ENCODE peak calls at places on chromosomes 4 and X, in four cellular contexts. C is HS-27A, M is OCI-LY7, G is body of pancreas. A is an unnamed sample.

GRCh38 chrX:150696836-150697235 is 3.6 kb downstream of the MTMR1 start:
- DNase-seq in C (no peak), M (peak; percentile 68), G (no peak), A (no peak)

GRCh38 chr4:127606823-127607222 is 25.9 kb upstream of the INTU start:
- DNase-seq in C (no peak), M (no peak), G (no peak), A (no peak)

GRCh38 chr4:163606885-163607284 is 112.4 kb downstream of the TMA16 start:
- DNase-seq in C (no peak), M (peak; percentile 26), G (no peak), A (no peak)

GRCh38 chr4:138909605-138910004 is 106.0 kb upstream of the NOCT start:
- DNase-seq in C (no peak), M (no peak), G (no peak), A (no peak)

GRCh38 chr4:28518781-28519180 is 1658.1 kb downstream of the STIM2 start:
- DNase-seq in C (no peak), M (no peak), G (no peak), A (no peak)

GRCh38 chrX:85375333-85375738 is 4.1 kb downstream of the POF1B start:
- DNase-seq in C (no peak), M (no peak), G (peak; percentile 11), A (no peak)

GRCh38 chr4:10074767-10075105 is 41.9 kb downstream of the WDR1 start:
- DNase-seq in C (no peak), M (peak; percentile 5), G (no peak), A (no peak)

GRCh38 chr4:109434007-109434792 is 585 bp downstream of the SEC24B start:
- DNase-seq in C (peak; percentile 14), M (peak; percentile 33), G (peak; percentile 45), A (peak; percentile 55)

GRCh38 chr4:20194079-20195013 is 57.4 kb upstream of the SLIT2 start:
- DNase-seq in C (peak; percentile 78), M (no peak), G (no peak), A (no peak)

GRCh38 chr4:154719087-154719486 is 24.7 kb upstream of the LRAT start:
- DNase-seq in C (peak; percentile 35), M (no peak), G (no peak), A (no peak)

GRCh38 chr4:67660418-67660817 is 40.5 kb downstream of the UBA6 start:
- DNase-seq in C (no peak), M (peak; percentile 38), G (no peak), A (no peak)

GRCh38 chrX:1264556-1264955 is 4.1 kb upstream of the CSF2RA start:
- DNase-seq in C (no peak), M (no peak), G (no peak), A (no peak)

GRCh38 chrX:34563061-34563460 is 94.0 kb downstream of the TMEM47 start:
- DNase-seq in C (no peak), M (no peak), G (no peak), A (no peak)

GRCh38 chr4:37892641-37893040 is 1.8 kb downstream of the TBC1D1 start:
- DNase-seq in C (no peak), M (peak; percentile 74), G (no peak), A (no peak)

A was measured in testis.